ENCODE peak calls at places on chromosomes 7 and 10, in six cellular contexts. P, A, N, H, W and O are unnamed samples. For H3K9me3, the result is how much of the 10 kb centered on the place peaks cover.

GRCh38 chr7:15305002-15305600 is 256.7 kb downstream of the AGMO start:
- DNase-seq in N (peak), W (no peak), H (no peak), P (peak), A (peak), O (peak)

GRCh38 chr10:70749756-70750155 is 35.4 kb downstream of the TBATA start:
- DNase-seq in H (no peak), W (no peak), A (no peak), P (no peak), N (no peak), O (no peak)

GRCh38 chr10:119410361-119411116 is 132.0 kb downstream of the RGS10 start:
- DNase-seq in H (no peak), P (no peak), N (no peak), W (no peak), A (no peak), O (no peak)

GRCh38 chr10:74947781-74948401 is 121.5 kb downstream of the KAT6B start:
- DNase-seq in W (no peak), H (no peak), A (no peak), P (no peak), N (no peak), O (no peak)

GRCh38 chr7:135929692-135930091 is 47.5 kb downstream of the MTPN start:
- DNase-seq in P (no peak), N (no peak), W (no peak), A (no peak), H (no peak), O (no peak)

GRCh38 chr10:128468462-128468861 is 342.2 kb upstream of the MKI67 start:
- DNase-seq in A (no peak), H (no peak), W (no peak), P (no peak), N (no peak), O (no peak)

GRCh38 chr10:122051609-122052385 is 62.8 kb downstream of the TACC2 start:
- DNase-seq in P (peak), W (no peak), A (peak), N (peak), H (no peak), O (peak)

GRCh38 chr10:69573056-69573806 is at the start of gene NEUROG3:
- DNase-seq in P (no peak), W (no peak), N (no peak), A (peak), H (no peak), O (no peak)

GRCh38 chr7:148882668-148883232 is 1.3 kb downstream of the EZH2 start:
- DNase-seq in N (no peak), A (no peak), H (no peak), P (no peak), W (no peak), O (no peak)

GRCh38 chr7:148883233-148884048 is 650 bp downstream of the EZH2 start:
- DNase-seq in P (peak), W (no peak), N (no peak), H (no peak), A (peak), O (peak)

GRCh38 chr7:148882192-148882591 is 1.9 kb downstream of the EZH2 start:
- DNase-seq in H (no peak), W (no peak), P (no peak), N (no peak), A (no peak), O (no peak)

GRCh38 chr7:148884299-148885022 is 370 bp upstream of the EZH2 start:
- DNase-seq in N (peak), H (no peak), P (peak), A (peak), W (peak), O (peak)

GRCh38 chr7:148884049-148884298 is at the start of gene EZH2:
- DNase-seq in P (no peak), W (no peak), N (no peak), H (no peak), A (no peak), O (no peak)
- TF ChIP-seq POLR2A in P (no peak), W (no peak), N (peak), H (no peak), A (no peak), O (no peak)

DNA sequence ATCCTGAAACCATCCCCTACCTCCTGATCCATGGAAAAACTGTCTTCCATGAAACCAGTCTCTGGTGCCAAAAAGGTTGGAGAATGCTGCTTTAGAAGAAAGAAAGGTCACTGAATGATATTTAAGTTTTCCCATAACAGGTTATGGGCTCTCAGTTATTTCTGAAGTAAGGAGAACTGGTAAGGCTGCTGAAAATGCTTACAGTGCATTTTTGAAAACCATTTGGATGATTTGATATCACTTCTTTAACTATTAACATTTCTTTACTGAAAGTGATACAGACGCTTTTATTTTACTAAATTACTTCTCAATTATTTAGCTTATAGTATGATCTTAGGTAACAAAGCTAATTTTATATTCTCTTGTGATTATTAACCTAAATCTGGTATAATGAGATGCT is 1094.4 kb upstream of the C7orf33 start:
- DNase-seq in H (no peak), W (no peak), P (no peak), N (no peak), A (no peak), O (no peak)
- H3K9me3 ChIP-seq in H (under half), W (under half), P (under half), N (under half), A (under half), O (under half)

GRCh38 chr10:131242007-131242406 is 69.5 kb downstream of the TCERG1L start:
- DNase-seq in P (peak), A (peak), H (no peak), N (no peak), W (no peak), O (no peak)
- TF ChIP-seq CTCF in P (no peak), A (peak), H (no peak), N (no peak), W (peak), O (no peak)

DNA sequence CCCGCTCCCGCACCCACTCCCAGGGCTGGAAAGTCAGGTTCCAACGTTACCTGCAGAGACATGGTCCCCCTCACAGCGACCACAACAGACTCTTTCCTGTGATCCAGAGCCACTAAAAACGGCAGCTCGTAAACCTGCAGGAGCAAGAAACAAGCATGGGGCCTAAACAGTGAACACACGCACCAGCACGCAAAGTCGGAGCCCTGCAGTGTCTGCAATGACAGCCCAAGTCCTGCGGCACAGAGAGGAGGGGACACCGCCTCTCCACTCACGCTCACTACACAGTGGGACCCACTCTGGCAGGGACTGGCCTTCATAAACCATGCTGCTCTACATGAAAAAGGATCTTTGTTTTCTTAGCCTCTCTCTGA is 23.1 kb downstream of the DAGLB start:
- DNase-seq in W (no peak), A (no peak), N (no peak), P (no peak), H (no peak), O (no peak)
- TF ChIP-seq POLR2A in W (no peak), A (no peak), N (no peak), P (no peak), H (no peak), O (no peak)

GRCh38 chr7:64774204-64774842 is 19.9 kb upstream of the ZNF138 start:
- DNase-seq in N (no peak), H (no peak), W (no peak), A (no peak), P (no peak), O (no peak)
- H3K9me3 ChIP-seq in N (under half), H (under half), W (under half), A (under half), P (under half), O (under half)

DNA sequence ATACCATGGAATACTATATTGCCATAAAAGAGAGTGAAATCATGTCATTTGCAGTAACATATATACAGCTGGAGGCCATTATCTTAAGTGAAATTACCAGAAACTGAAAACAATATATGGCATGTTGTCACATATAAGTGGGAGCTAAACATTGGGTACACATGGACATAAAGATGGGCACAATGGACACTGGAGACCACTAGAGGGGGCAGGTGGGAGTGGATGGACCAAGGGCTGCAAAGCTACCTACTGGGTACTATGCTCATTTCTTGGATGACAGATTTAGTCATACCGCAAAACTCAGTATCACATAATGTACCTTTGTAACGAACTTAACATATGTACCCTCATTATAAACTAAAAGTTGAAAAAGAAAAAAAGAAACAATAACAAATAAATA is 1167.6 kb downstream of the NXPH1 start:
- DNase-seq in P (no peak), W (no peak), H (no peak), A (no peak), N (no peak), O (no peak)
- TF ChIP-seq CTCF in P (no peak), W (peak), H (no peak), A (no peak), N (no peak), O (no peak)